ENCODE peak calls at places on chromosomes 2 and 18, in seven cellular contexts. Y is cardiac muscle cell, P is H9, N is spleen, T is RWPE1, F is neural progenitor cell, J is GM23248. O is an unnamed sample.

GRCh38 chr2:127508621-127509034 is 17.7 kb downstream of the IWS1 start:
- DNase-seq in Y (peak), P (no peak), N (no peak), T (peak), F (no peak), J (peak), O (no peak)

GRCh38 chr2:113248997-113249770 is 29.5 kb downstream of the PAX8 start:
- DNase-seq in Y (peak), P (peak), N (peak), T (peak), F (peak), J (peak), O (peak)

GRCh38 chr2:35989523-35989922 is 366.1 kb upstream of the CRIM1 start:
- DNase-seq in Y (no peak), P (peak), N (no peak), T (peak), F (peak), J (no peak), O (no peak)

GRCh38 chr2:18754286-18754685 is 164.9 kb upstream of the NT5C1B start:
- DNase-seq in Y (no peak), P (no peak), N (no peak), T (no peak), F (no peak), J (no peak), O (no peak)

GRCh38 chr18:961644-962355 is 57.1 kb downstream of the ADCYAP1 start:
- DNase-seq in Y (peak), P (peak), N (no peak), T (peak), F (peak), J (peak), O (peak)

GRCh38 chr18:28469946-28470345 is 293.0 kb upstream of the CDH2 start:
- DNase-seq in Y (peak), P (no peak), N (no peak), T (no peak), F (no peak), J (peak), O (no peak)

GRCh38 chr2:63735931-63736820 is 105.5 kb upstream of the UGP2 start:
- DNase-seq in Y (peak), P (no peak), N (no peak), T (no peak), F (no peak), J (peak), O (no peak)

GRCh38 chr18:10365021-10365420 is 89.4 kb upstream of the APCDD1 start:
- DNase-seq in Y (no peak), P (no peak), N (no peak), T (no peak), F (no peak), J (no peak), O (no peak)

GRCh38 chr2:109637749-109638570 is 23.8 kb downstream of the SOWAHC start:
- DNase-seq in Y (peak), P (no peak), N (no peak), T (no peak), F (no peak), J (peak), O (no peak)

GRCh38 chr2:241112592-241112991 is 10.5 kb upstream of the MTERF4 start:
- DNase-seq in Y (no peak), P (no peak), N (no peak), T (no peak), F (no peak), J (no peak), O (peak)

GRCh38 chr2:23381084-23381483 is 3.9 kb upstream of the KLHL29 start:
- DNase-seq in Y (peak), P (no peak), N (no peak), T (peak), F (no peak), J (peak), O (peak)

GRCh38 chr2:67878743-67879142 is 184.1 kb downstream of the C1D start:
- DNase-seq in Y (no peak), P (no peak), N (no peak), T (no peak), F (no peak), J (no peak), O (no peak)

GRCh38 chr2:16643099-16643498 is 22.5 kb downstream of the CYRIA start:
- DNase-seq in Y (no peak), P (no peak), N (no peak), T (no peak), F (no peak), J (no peak), O (no peak)

GRCh38 chr2:200373196-200373595 is 66.7 kb downstream of the SPATS2L start:
- DNase-seq in Y (no peak), P (no peak), N (no peak), T (no peak), F (no peak), J (no peak), O (no peak)

GRCh38 chr2:35199298-35199697 is 1156.3 kb upstream of the CRIM1 start:
- DNase-seq in Y (no peak), P (no peak), N (no peak), T (no peak), F (no peak), J (no peak), O (no peak)

GRCh38 chr2:46737577-46737976 is 178.0 kb downstream of the MCFD2 start:
- DNase-seq in Y (no peak), P (no peak), N (no peak), T (peak), F (no peak), J (peak), O (no peak)

GRCh38 chr2:2572393-2573204 is 241.5 kb upstream of the MYT1L start:
- DNase-seq in Y (no peak), P (no peak), N (peak), T (no peak), F (no peak), J (no peak), O (no peak)

GRCh38 chr2:217632036-217632435 is 370.8 kb downstream of the TNS1 start:
- DNase-seq in Y (no peak), P (no peak), N (no peak), T (no peak), F (no peak), J (no peak), O (no peak)

GRCh38 chr2:152222975-152223638 is 47.5 kb upstream of the STAM2 start:
- DNase-seq in Y (peak), P (no peak), N (no peak), T (no peak), F (peak), J (peak), O (no peak)

GRCh38 chr2:240832205-240832727 is 12.2 kb upstream of the KIF1A start:
- DNase-seq in Y (peak), P (peak), N (peak), T (peak), F (peak), J (peak), O (peak)

GRCh38 chr2:189421644-189422043 is 19.6 kb upstream of the WDR75 start:
- DNase-seq in Y (peak), P (no peak), N (no peak), T (no peak), F (no peak), J (peak), O (no peak)

GRCh38 chr2:69054431-69054830 is 41.5 kb downstream of the ANTXR1 start:
- DNase-seq in Y (peak), P (no peak), N (no peak), T (no peak), F (no peak), J (peak), O (no peak)

GRCh38 chr18:9741821-9742541 is 33.9 kb downstream of the RAB31 start:
- DNase-seq in Y (peak), P (peak), N (peak), T (no peak), F (peak), J (peak), O (no peak)

GRCh38 chr18:48996901-48997463 is 46.2 kb upstream of the SMAD7 start:
- DNase-seq in Y (no peak), P (no peak), N (no peak), T (no peak), F (no peak), J (peak), O (peak)

GRCh38 chr18:79902075-79902474 is 49.4 kb downstream of the SLC66A2 start:
- DNase-seq in Y (no peak), P (peak), N (peak), T (no peak), F (no peak), J (no peak), O (no peak)

GRCh38 chr2:121170577-121170976 is 114.4 kb downstream of the TFCP2L1 start:
- DNase-seq in Y (no peak), P (no peak), N (no peak), T (no peak), F (no peak), J (no peak), O (no peak)
- H3K27ac ChIP-seq in Y (no peak), P (no peak), N (no peak), T (no peak), F (no peak), J (no peak), O (no peak)

GRCh38 chr2:45433363-45433762 is 177.7 kb downstream of the SRBD1 start:
- DNase-seq in Y (no peak), P (no peak), N (no peak), T (no peak), F (no peak), J (no peak), O (no peak)
- H3K27ac ChIP-seq in Y (no peak), P (no peak), N (no peak), T (no peak), F (no peak), J (no peak), O (no peak)

GRCh38 chr2:235551965-235552364 is 58.1 kb downstream of the AGAP1 start:
- DNase-seq in Y (peak), P (peak), N (peak), T (peak), F (peak), J (peak), O (no peak)
- H3K27ac ChIP-seq in Y (no peak), P (no peak), N (no peak), T (no peak), F (no peak), J (no peak), O (no peak)

GRCh38 chr2:98494699-98495098 is 50.0 kb downstream of the INPP4A start:
- DNase-seq in Y (no peak), P (no peak), N (no peak), T (no peak), F (no peak), J (no peak), O (no peak)
- H3K27ac ChIP-seq in Y (no peak), P (no peak), N (no peak), T (no peak), F (no peak), J (no peak), O (no peak)

DNA sequence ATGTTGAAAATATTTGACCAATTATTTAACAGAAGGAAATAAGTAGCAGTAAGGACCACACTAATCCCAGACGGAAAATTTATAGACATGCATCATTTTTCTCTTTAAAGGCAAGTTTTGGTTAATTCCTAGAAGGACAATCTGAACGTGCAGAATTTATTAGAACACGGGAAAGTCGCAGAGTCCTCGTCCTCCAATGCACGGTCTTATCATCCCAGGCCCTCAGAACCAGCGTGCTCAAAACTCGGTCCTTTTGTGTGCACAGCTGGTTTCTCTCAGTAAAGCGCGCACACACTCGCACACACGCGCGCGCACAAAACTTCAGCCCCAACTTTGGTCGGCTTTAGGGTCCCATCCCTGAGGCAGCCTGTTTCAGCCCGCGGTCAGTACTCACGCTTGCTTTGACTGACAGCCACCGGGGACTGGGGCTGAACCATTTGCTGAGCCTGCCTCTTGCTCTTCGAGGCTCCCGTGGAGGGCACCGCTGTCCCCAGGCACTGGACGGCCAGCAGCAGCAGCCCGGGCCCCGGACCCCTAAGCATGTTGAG is 533 bp downstream of the FN1 start:
- DNase-seq in Y (no peak), P (peak), N (peak), T (peak), F (peak), J (peak), O (no peak)
- H3K27ac ChIP-seq in Y (peak), P (no peak), N (peak), T (peak), F (peak), J (peak), O (no peak)

GRCh38 chr2:53942280-53942679 is 28.5 kb downstream of the PSME4 start:
- DNase-seq in Y (no peak), P (no peak), N (no peak), T (no peak), F (no peak), J (no peak), O (no peak)
- H3K27ac ChIP-seq in Y (peak), P (no peak), N (peak), T (no peak), F (no peak), J (no peak), O (no peak)

GRCh38 chr2:236249066-236249465 is 15.1 kb downstream of the ASB18 start:
- DNase-seq in Y (no peak), P (no peak), N (no peak), T (no peak), F (no peak), J (no peak), O (no peak)
- H3K27ac ChIP-seq in Y (no peak), P (no peak), N (no peak), T (no peak), F (no peak), J (no peak), O (no peak)

GRCh38 chr18:13584826-13585225 is 141.5 kb downstream of the FAM210A start:
- DNase-seq in Y (peak), P (no peak), N (no peak), T (no peak), F (no peak), J (no peak), O (no peak)
- H3K27ac ChIP-seq in Y (peak), P (no peak), N (peak), T (no peak), F (no peak), J (no peak), O (no peak)

GRCh38 chr2:177262958-177263450 is 1.5 kb downstream of the NFE2L2 start:
- DNase-seq in Y (no peak), P (no peak), N (no peak), T (no peak), F (no peak), J (no peak), O (no peak)

GRCh38 chr2:177264539-177265385 is at the start of gene NFE2L2:
- DNase-seq in Y (peak), P (peak), N (peak), T (peak), F (peak), J (peak), O (peak)

GRCh38 chr2:177264209-177264538 is 353 bp downstream of the NFE2L2 start:
- DNase-seq in Y (no peak), P (no peak), N (peak), T (no peak), F (peak), J (peak), O (no peak)

GRCh38 chr2:177262137-177262536 is 2.4 kb downstream of the NFE2L2 start:
- DNase-seq in Y (no peak), P (no peak), N (no peak), T (no peak), F (no peak), J (peak), O (no peak)

DNA sequence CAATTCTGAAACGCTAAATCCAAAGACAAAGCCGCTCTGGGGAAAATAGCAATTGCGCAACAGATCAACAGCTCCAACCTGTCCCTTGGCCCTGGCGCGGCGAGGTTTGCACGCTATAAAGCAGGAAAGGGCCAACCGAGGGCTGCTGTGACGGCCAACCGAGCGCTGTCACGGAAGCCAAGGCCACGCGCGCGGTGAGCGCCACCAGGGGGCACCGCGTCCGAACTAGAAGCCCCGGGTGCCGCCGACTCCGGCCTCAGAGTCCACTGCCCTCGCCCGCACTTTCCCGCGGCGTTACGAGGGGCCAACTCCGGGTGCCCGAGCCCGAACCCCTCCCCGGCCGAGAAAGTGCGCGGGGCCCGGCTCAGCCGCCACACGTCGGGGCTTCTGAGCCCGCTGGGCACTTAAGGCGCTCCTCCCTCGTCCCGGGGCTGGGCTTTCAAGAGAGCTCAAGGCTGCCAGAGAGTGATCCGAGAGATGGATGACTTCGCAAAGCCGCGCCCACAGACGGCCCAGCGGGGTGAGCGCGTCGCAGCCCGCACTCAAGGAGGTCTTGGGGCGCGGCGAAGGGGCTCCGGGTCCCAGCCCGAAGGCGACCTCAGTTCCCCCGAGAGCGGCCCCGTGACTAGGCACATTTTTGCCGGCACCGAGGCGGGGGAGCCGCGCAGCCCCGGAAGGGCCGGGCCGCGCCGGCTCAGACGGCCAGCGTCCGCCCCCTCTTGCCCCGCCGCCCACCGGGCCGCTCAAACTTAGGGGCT is 897 bp downstream of the NFE2L2 start:
- DNase-seq in Y (peak), P (peak), N (peak), T (peak), F (peak), J (peak), O (peak)
- H3K27ac ChIP-seq in Y (peak), P (no peak), N (peak), T (peak), F (peak), J (peak), O (peak)